ENCODE peak calls at places on chromosomes 3 and 15, in eight cellular contexts. O, J, K, H, W, U, S and R are unnamed samples.

GRCh38 chr3:133464573-133464972 is 64.7 kb downstream of the BFSP2 start:
- DNase-seq in O (no peak), J (no peak), K (peak), H (peak), W (no peak), U (no peak), S (no peak), R (no peak)

GRCh38 chr15:88930579-88930978 is 17.4 kb upstream of the MFGE8 start:
- DNase-seq in O (no peak), J (no peak), K (no peak), H (no peak), W (no peak), U (no peak), S (no peak), R (no peak)

GRCh38 chr3:176814252-176814651 is 383.0 kb downstream of the TBL1XR1 start:
- DNase-seq in O (no peak), J (peak), K (peak), H (peak), W (peak), U (no peak), S (no peak), R (no peak)

GRCh38 chr3:9402410-9403228 is 5.2 kb downstream of the SETD5 start:
- DNase-seq in O (no peak), J (peak), K (peak), H (no peak), W (no peak), U (no peak), S (no peak), R (no peak)

GRCh38 chr15:32053717-32054116 is 23.4 kb downstream of the CHRNA7 start:
- DNase-seq in O (no peak), J (no peak), K (no peak), H (no peak), W (no peak), U (no peak), S (no peak), R (no peak)

GRCh38 chr3:40753956-40754355 is 229.2 kb downstream of the ZNF621 start:
- DNase-seq in O (no peak), J (no peak), K (no peak), H (no peak), W (no peak), U (no peak), S (no peak), R (no peak)

GRCh38 chr15:70875001-70875782 is 17.0 kb downstream of the THAP10 start:
- DNase-seq in O (no peak), J (no peak), K (peak), H (no peak), W (no peak), U (no peak), S (no peak), R (peak)

GRCh38 chr15:88812137-88812536 is 8.9 kb downstream of the ACAN start:
- DNase-seq in O (no peak), J (no peak), K (no peak), H (no peak), W (no peak), U (no peak), S (no peak), R (no peak)

GRCh38 chr3:89113887-89114840 is 6.7 kb downstream of the EPHA3 start:
- DNase-seq in O (peak), J (peak), K (peak), H (no peak), W (peak), U (no peak), S (no peak), R (peak)

GRCh38 chr3:46368569-46368968 is 2.2 kb upstream of the CCR5 start:
- DNase-seq in O (peak), J (no peak), K (no peak), H (peak), W (peak), U (peak), S (peak), R (no peak)

GRCh38 chr3:15475161-15475560 is 46.3 kb downstream of the COLQ start:
- DNase-seq in O (no peak), J (no peak), K (no peak), H (no peak), W (no peak), U (no peak), S (no peak), R (no peak)

GRCh38 chr3:7877312-7877711 is 624.3 kb upstream of the LMCD1 start:
- DNase-seq in O (no peak), J (no peak), K (no peak), H (no peak), W (no peak), U (no peak), S (no peak), R (no peak)

GRCh38 chr3:194489736-194490612 is 3.2 kb upstream of the ATP13A3 start:
- DNase-seq in O (no peak), J (no peak), K (peak), H (peak), W (no peak), U (no peak), S (no peak), R (no peak)

GRCh38 chr3:126370055-126370454 is 12.8 kb upstream of the KLF15 start:
- DNase-seq in O (peak), J (no peak), K (no peak), H (no peak), W (no peak), U (no peak), S (no peak), R (no peak)

GRCh38 chr3:15339786-15340215 is 7.4 kb upstream of the SH3BP5 start:
- DNase-seq in O (no peak), J (no peak), K (peak), H (no peak), W (no peak), U (no peak), S (no peak), R (no peak)

GRCh38 chr3:177776656-177777055 is 579.4 kb upstream of the TBL1XR1 start:
- DNase-seq in O (peak), J (no peak), K (peak), H (no peak), W (no peak), U (no peak), S (no peak), R (peak)

GRCh38 chr3:196643201-196643749 is 3.8 kb downstream of the NRROS start:
- DNase-seq in O (no peak), J (no peak), K (no peak), H (peak), W (no peak), U (peak), S (no peak), R (no peak)

GRCh38 chr15:32656091-32656860 is 14.8 kb downstream of the SCG5 start:
- DNase-seq in O (no peak), J (no peak), K (no peak), H (no peak), W (no peak), U (no peak), S (no peak), R (no peak)

GRCh38 chr3:194481103-194481502 is 5.7 kb downstream of the ATP13A3 start:
- DNase-seq in O (no peak), J (no peak), K (peak), H (no peak), W (no peak), U (no peak), S (no peak), R (no peak)

GRCh38 chr15:52042051-52042851 is 23.2 kb downstream of the MAPK6 start:
- DNase-seq in O (no peak), J (no peak), K (no peak), H (no peak), W (no peak), U (no peak), S (no peak), R (no peak)

GRCh38 chr15:70518201-70519003 is 245.0 kb downstream of the UACA start:
- DNase-seq in O (no peak), J (no peak), K (peak), H (no peak), W (no peak), U (no peak), S (no peak), R (no peak)

GRCh38 chr3:85183390-85183789 is 224.6 kb downstream of the CADM2 start:
- DNase-seq in O (no peak), J (no peak), K (no peak), H (no peak), W (no peak), U (no peak), S (no peak), R (no peak)

GRCh38 chr3:13193320-13194284 is 120.4 kb upstream of the IQSEC1 start:
- DNase-seq in O (no peak), J (no peak), K (no peak), H (no peak), W (no peak), U (no peak), S (no peak), R (peak)

GRCh38 chr15:39191871-39192281 is 389.0 kb upstream of the THBS1 start:
- DNase-seq in O (no peak), J (no peak), K (peak), H (no peak), W (no peak), U (no peak), S (no peak), R (peak)

GRCh38 chr3:94234177-94234788 is 171.4 kb downstream of the NSUN3 start:
- DNase-seq in O (no peak), J (peak), K (peak), H (peak), W (peak), U (no peak), S (no peak), R (peak)

GRCh38 chr15:39320355-39320754 is 260.5 kb upstream of the THBS1 start:
- DNase-seq in O (no peak), J (no peak), K (no peak), H (no peak), W (no peak), U (no peak), S (no peak), R (no peak)

GRCh38 chr3:172317984-172318383 is 130.3 kb downstream of the GHSR start:
- DNase-seq in O (no peak), J (no peak), K (peak), H (no peak), W (peak), U (no peak), S (no peak), R (peak)

GRCh38 chr3:183491923-183492848 is 63.3 kb downstream of the KLHL6 start:
- DNase-seq in O (no peak), J (no peak), K (no peak), H (no peak), W (no peak), U (no peak), S (no peak), R (no peak)

GRCh38 chr3:70471464-70472342 is 159.3 kb upstream of the MDFIC2 start:
- DNase-seq in O (no peak), J (no peak), K (no peak), H (no peak), W (no peak), U (no peak), S (no peak), R (peak)

GRCh38 chr15:83210619-83211018 is 3.0 kb upstream of the HDGFL3 start:
- DNase-seq in O (no peak), J (no peak), K (peak), H (no peak), W (no peak), U (no peak), S (no peak), R (peak)

GRCh38 chr3:73498764-73499622 is 125.7 kb downstream of the PDZRN3 start:
- DNase-seq in O (no peak), J (no peak), K (peak), H (no peak), W (no peak), U (no peak), S (no peak), R (no peak)

GRCh38 chr15:73633991-73634495 is 854 bp upstream of the NPTN start:
- DNase-seq in O (no peak), J (no peak), K (peak), H (no peak), W (no peak), U (no peak), S (no peak), R (peak)

GRCh38 chr3:129344540-129345220 is 66.0 kb downstream of the HMCES start:
- DNase-seq in O (no peak), J (no peak), K (no peak), H (no peak), W (no peak), U (no peak), S (no peak), R (no peak)

GRCh38 chr3:178948546-178948945 is 123.1 kb downstream of the ZMAT3 start:
- DNase-seq in O (no peak), J (no peak), K (no peak), H (no peak), W (no peak), U (no peak), S (no peak), R (no peak)

GRCh38 chr15:43749690-43750345 is 3.6 kb downstream of the PDIA3 start:
- DNase-seq in O (no peak), J (no peak), K (peak), H (peak), W (peak), U (no peak), S (peak), R (no peak)

GRCh38 chr3:117170112-117170511 is 460.5 kb downstream of the TUSC7 start:
- DNase-seq in O (no peak), J (no peak), K (no peak), H (no peak), W (no peak), U (no peak), S (no peak), R (no peak)

GRCh38 chr3:102068327-102068726 is 219.0 kb downstream of the NFKBIZ start:
- DNase-seq in O (no peak), J (no peak), K (peak), H (no peak), W (no peak), U (no peak), S (no peak), R (no peak)

GRCh38 chr15:33188654-33189257 is 5.8 kb downstream of the FMN1 start:
- DNase-seq in O (no peak), J (no peak), K (no peak), H (peak), W (peak), U (no peak), S (no peak), R (no peak)